ENCODE peak calls at places on chromosome 6, in four cellular contexts. B, L, S and Y are unnamed samples.

GRCh38 chr6:107110200-107110599 is 5.1 kb downstream of the BEND3 start:
- DNase-seq in B (no peak), S (no peak), L (no peak), Y (no peak)

GRCh38 chr6:53335224-53335994 is 13.3 kb downstream of the ELOVL5 start:
- DNase-seq in L (peak; percentile 40), S (no peak), B (no peak), Y (no peak)

GRCh38 chr6:15608406-15608805 is 54.4 kb downstream of the DTNBP1 start:
- DNase-seq in B (no peak), S (peak; percentile 67), L (no peak), Y (peak; percentile 89)

GRCh38 chr6:107362271-107362604 is 97.1 kb downstream of the PDSS2 start:
- DNase-seq in B (no peak), L (no peak), S (no peak), Y (no peak)

GRCh38 chr6:90284745-90285481 is 11.7 kb downstream of the BACH2 start:
- DNase-seq in B (no peak), L (no peak), S (peak; percentile 63), Y (peak; percentile 29)

GRCh38 chr6:109526905-109527628 is 44.0 kb upstream of the ZBTB24 start:
- DNase-seq in L (peak; percentile 33), S (peak; percentile 74), B (no peak), Y (peak; percentile 81)

GRCh38 chr6:81773887-81774286 is 21.4 kb upstream of the TENT5A start:
- DNase-seq in L (no peak), S (no peak), B (no peak), Y (no peak)

GRCh38 chr6:18308070-18308735 is 43.9 kb upstream of the DEK start:
- DNase-seq in L (no peak), S (no peak), B (no peak), Y (peak; percentile 35)

GRCh38 chr6:12164508-12164770 is 125.7 kb upstream of the EDN1 start:
- DNase-seq in S (no peak), L (no peak), B (no peak), Y (peak; percentile 55)

GRCh38 chr6:159125977-159126376 is 43.2 kb upstream of the FNDC1 start:
- DNase-seq in L (no peak), B (peak; percentile 51), S (no peak), Y (no peak)

GRCh38 chr6:124741341-124741740 is 220.9 kb upstream of the RNF217 start:
- DNase-seq in B (no peak), S (peak; percentile 39), L (no peak), Y (no peak)

GRCh38 chr6:88708197-88708744 is 255.1 kb downstream of the RNGTT start:
- DNase-seq in B (no peak), S (no peak), L (no peak), Y (peak; percentile 14)

GRCh38 chr6:17470209-17470952 is 77.0 kb downstream of the CAP2 start:
- DNase-seq in S (no peak), B (no peak), L (no peak), Y (peak; percentile 20)

GRCh38 chr6:78551361-78551760 is 316.0 kb upstream of the IRAK1BP1 start:
- DNase-seq in L (no peak), B (no peak), S (no peak), Y (no peak)

GRCh38 chr6:157830354-157831017 is 7.4 kb downstream of the SNX9 start:
- DNase-seq in B (no peak), L (no peak), S (no peak), Y (no peak)

GRCh38 chr6:90000864-90001731 is 106.8 kb downstream of the GJA10 start:
- DNase-seq in L (no peak), S (no peak), B (no peak), Y (peak; percentile 69)

GRCh38 chr6:50128420-50129005 is 78.8 kb upstream of the DEFB112 start:
- DNase-seq in L (no peak), S (no peak), B (no peak), Y (peak; percentile 14)

GRCh38 chr6:15953152-15953880 is 175.6 kb upstream of the MYLIP start:
- DNase-seq in S (peak; percentile 6), B (no peak), L (no peak), Y (peak; percentile 53)

GRCh38 chr6:87210979-87211378 is 55.6 kb downstream of the ZNF292 start:
- DNase-seq in B (no peak), S (no peak), L (no peak), Y (no peak)

GRCh38 chr6:27901801-27902200 is 10.4 kb downstream of the OR2B2 start:
- DNase-seq in S (no peak), B (no peak), L (no peak), Y (no peak)

GRCh38 chr6:158665332-158665731 is 15.5 kb downstream of the SYTL3 start:
- DNase-seq in L (no peak), S (no peak), B (no peak), Y (no peak)

GRCh38 chr6:33826537-33826936 is 22.7 kb upstream of the MLN start:
- DNase-seq in S (no peak), L (peak; percentile 36), B (no peak), Y (no peak)

GRCh38 chr6:33105916-33106871 is 30.4 kb downstream of the HLA-DPB1 start:
- DNase-seq in L (no peak), B (no peak), S (no peak), Y (no peak)

GRCh38 chr6:43453831-43454230 is 1.5 kb downstream of the DLK2 start:
- DNase-seq in S (no peak), B (no peak), L (no peak), Y (peak; percentile 57)

GRCh38 chr6:44339763-44340625 is 2.5 kb upstream of the SPATS1 start:
- DNase-seq in S (peak; percentile 23), B (no peak), L (no peak), Y (peak; percentile 46)

GRCh38 chr6:138222901-138223546 is 4.7 kb upstream of the PBOV1 start:
- DNase-seq in S (no peak), B (no peak), L (no peak), Y (no peak)

GRCh38 chr6:116842374-116842947 is 13.6 kb upstream of the GPRC6A start:
- DNase-seq in S (no peak), B (no peak), L (no peak), Y (no peak)

DNA sequence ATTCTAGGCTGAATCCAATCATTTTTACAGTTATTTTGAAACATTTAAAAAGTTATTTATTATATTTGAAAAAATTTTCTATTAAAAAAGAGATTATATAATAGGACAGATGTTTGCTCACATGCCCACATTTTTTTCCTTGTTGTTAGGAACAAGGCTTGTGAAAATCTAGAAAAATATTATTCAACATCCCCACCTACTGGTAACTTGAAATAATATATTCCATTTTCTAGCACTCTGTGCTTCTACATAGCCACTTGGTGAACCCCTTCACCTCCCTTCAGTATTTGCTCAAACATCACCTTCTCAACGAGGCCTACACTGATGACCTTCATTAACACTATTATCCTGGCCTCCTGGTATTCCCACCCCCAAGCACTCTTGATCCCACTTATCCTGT is 18.4 kb upstream of the GPRC6A start:
- DNase-seq in B (no peak), L (no peak), S (no peak), Y (peak; percentile 2)
- TF ChIP-seq CTCF in B (peak; percentile 32), L (no peak), S (peak; percentile 7), Y (peak; percentile 7)

GRCh38 chr6:5486214-5486613 is 224.9 kb downstream of the FARS2 start:
- DNase-seq in B (no peak), S (no peak), L (no peak), Y (no peak)
- H3K4me3 ChIP-seq in B (no peak overlapping the region), S (no peak overlapping the region), L (no peak overlapping the region), Y (no peak overlapping the region)

GRCh38 chr6:133945158-133945557 is 7.9 kb upstream of the TBPL1 start:
- DNase-seq in L (no peak), B (no peak), S (no peak), Y (no peak)
- TF ChIP-seq CTCF in L (no peak), B (no peak), S (peak; percentile 18), Y (no peak)

DNA sequence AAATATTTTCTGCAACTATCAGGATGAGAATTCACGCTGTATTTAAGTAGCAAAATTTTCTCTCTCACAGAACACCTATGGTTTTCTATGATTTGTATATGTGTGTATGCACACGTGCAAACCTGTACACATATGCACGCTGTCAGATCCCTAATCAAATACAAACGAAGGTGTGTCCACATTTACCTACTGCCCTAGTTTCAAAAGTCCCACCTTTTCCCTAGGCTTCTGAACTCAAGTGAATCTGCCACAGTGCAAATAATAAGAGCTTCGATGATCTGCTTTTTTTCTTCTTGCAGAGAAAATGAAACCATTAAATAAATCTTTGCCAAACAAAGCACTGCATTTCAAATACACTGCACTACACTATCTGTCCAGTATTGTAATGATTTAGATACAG is 6.5 kb downstream of the HIVEP2 start:
- DNase-seq in S (no peak), B (no peak), L (no peak), Y (no peak)
- H3K4me3 ChIP-seq in S (no peak overlapping the region), B (no peak overlapping the region), L (no peak overlapping the region), Y (no peak overlapping the region)